ENCODE peak calls at places on chromosomes 5 and 9, in eight cellular contexts. F, U, C, Z, B, Q, L and N are unnamed samples.

GRCh38 chr9:131523451-131524435 is 7.3 kb downstream of the UCK1 start:
- DNase-seq in F (no peak), U (no peak), C (no peak), Z (no peak), B (no peak), Q (no peak), L (no peak), N (no peak)

GRCh38 chr5:131406076-131406475 is 142.2 kb downstream of the CDC42SE2 start:
- DNase-seq in F (no peak), U (no peak), C (no peak), Z (no peak), B (no peak), Q (no peak), L (no peak), N (no peak)

GRCh38 chr5:133691448-133691847 is 79.1 kb upstream of the FSTL4 start:
- DNase-seq in F (no peak), U (peak), C (no peak), Z (no peak), B (no peak), Q (no peak), L (no peak), N (no peak)

GRCh38 chr9:118230319-118230718 is 526.1 kb downstream of the TLR4 start:
- DNase-seq in F (no peak), U (peak), C (no peak), Z (no peak), B (peak), Q (no peak), L (no peak), N (no peak)

GRCh38 chr5:138874771-138875628 is at the start of gene LRRTM2:
- DNase-seq in F (no peak), U (peak), C (no peak), Z (peak), B (peak), Q (peak), L (no peak), N (no peak)

GRCh38 chr5:138448481-138449398 is 9.9 kb downstream of the REEP2 start:
- DNase-seq in F (no peak), U (peak), C (no peak), Z (no peak), B (peak), Q (peak), L (no peak), N (peak)

GRCh38 chr5:179239256-179240135 is 105.8 kb downstream of the ADAMTS2 start:
- DNase-seq in F (no peak), U (no peak), C (no peak), Z (no peak), B (no peak), Q (no peak), L (no peak), N (no peak)

GRCh38 chr5:135553688-135554462 is 18.1 kb upstream of the NEUROG1 start:
- DNase-seq in F (no peak), U (peak), C (no peak), Z (peak), B (peak), Q (peak), L (no peak), N (peak)

GRCh38 chr9:129464972-129465833 is 155.7 kb downstream of the C9orf50 start:
- DNase-seq in F (no peak), U (peak), C (peak), Z (no peak), B (no peak), Q (peak), L (no peak), N (no peak)

GRCh38 chr5:40441733-40442132 is 238.0 kb upstream of the PTGER4 start:
- DNase-seq in F (no peak), U (no peak), C (no peak), Z (no peak), B (no peak), Q (no peak), L (no peak), N (no peak)

GRCh38 chr9:19155106-19155999 is 28.1 kb upstream of the PLIN2 start:
- DNase-seq in F (no peak), U (no peak), C (no peak), Z (no peak), B (no peak), Q (no peak), L (no peak), N (no peak)